ENCODE peak calls at places on chromosomes 2 and 18, in eight cellular contexts. B is CD4-positive, CD25-positive, alpha-beta regulatory T cell; A is astrocyte; W is NCI-H446 treated with DMSO at 0.1 percent for 48 hours; D is caudate nucleus; O is astrocyte of the spinal cord; G is NCI-H2081 treated with DMSO at 0.1 percent for 48 hours; I is Ammon's horn. J is an unnamed sample.

GRCh38 chr2:71923887-71924533 is 223.7 kb downstream of the CYP26B1 start:
- DNase-seq in B (peak; percentile 59), G (no peak), A (peak; percentile 49), D (no peak), W (peak; percentile 38), O (peak; percentile 62), I (peak; percentile 86), J (peak; percentile 6)

GRCh38 chr18:46174317-46175039 is 70.3 kb downstream of the HAUS1 start:
- DNase-seq in B (peak; percentile 60), W (no peak), A (peak; percentile 23), D (no peak), O (peak; percentile 41), G (no peak), I (peak; percentile 26), J (peak; percentile 44)

GRCh38 chr2:238967031-238967977 is 119.4 kb downstream of the TWIST2 start:
- DNase-seq in G (no peak), D (no peak), O (no peak), A (no peak), B (no peak), W (no peak), I (no peak), J (no peak)

GRCh38 chr2:39685135-39685534 is 19.4 kb downstream of the TMEM178A start:
- DNase-seq in A (no peak), G (no peak), I (no peak), O (no peak), W (no peak), B (no peak), D (no peak), J (no peak)

GRCh38 chr2:218260742-218261423 is at the start of gene GPBAR1:
- DNase-seq in A (no peak), D (no peak), G (no peak), W (no peak), I (peak; percentile 3), O (no peak), B (no peak), J (no peak)

GRCh38 chr18:74806700-74807416 is 209.2 kb downstream of the ZNF407 start:
- DNase-seq in B (no peak), I (no peak), G (no peak), D (no peak), A (peak; percentile 92), W (no peak), O (peak; percentile 90), J (no peak)

GRCh38 chr2:16171425-16171920 is 231.1 kb downstream of the MYCN start:
- DNase-seq in I (no peak), G (no peak), W (no peak), A (no peak), D (no peak), O (no peak), B (no peak), J (no peak)

GRCh38 chr2:29802976-29803375 is 118.4 kb downstream of the ALK start:
- DNase-seq in O (peak; percentile 16), G (no peak), D (no peak), I (peak; percentile 23), A (peak; percentile 87), W (peak; percentile 64), B (no peak), J (no peak)

GRCh38 chr2:23132000-23132399 is 253.0 kb upstream of the KLHL29 start:
- DNase-seq in B (no peak), O (no peak), A (no peak), I (no peak), G (no peak), D (no peak), W (no peak), J (no peak)

GRCh38 chr2:85988914-85989270 is 100.1 kb upstream of the ST3GAL5 start:
- DNase-seq in D (no peak), I (no peak), W (no peak), B (no peak), G (no peak), O (no peak), A (no peak), J (no peak)

GRCh38 chr2:73870084-73870483 is 22.7 kb upstream of the ACTG2 start:
- DNase-seq in B (no peak), W (peak; percentile 45), O (peak; percentile 97), I (peak; percentile 21), A (peak; percentile 96), D (no peak), G (no peak), J (no peak)

GRCh38 chr2:145764631-145765030 is 1244.7 kb upstream of the ZEB2 start:
- DNase-seq in O (peak; percentile 10), G (no peak), A (no peak), W (peak; percentile 96), D (no peak), B (no peak), I (peak; percentile 23), J (no peak)

GRCh38 chr2:128536925-128537620 is 218.4 kb upstream of the HS6ST1 start:
- DNase-seq in A (peak; percentile 98), O (peak; percentile 99), G (no peak), W (no peak), I (no peak), D (no peak), B (no peak), J (no peak)

GRCh38 chr18:12516049-12516677 is 108.4 kb downstream of the PRELID3A start:
- DNase-seq in B (no peak), D (no peak), O (no peak), W (peak; percentile 86), I (peak; percentile 41), G (no peak), A (no peak), J (no peak)

GRCh38 chr2:191051825-191052778 is 38.1 kb upstream of the STAT1 start:
- DNase-seq in O (peak; percentile 71), G (no peak), D (no peak), I (peak; percentile 22), B (peak; percentile 79), A (peak; percentile 40), W (peak; percentile 20), J (peak; percentile 64)

GRCh38 chr2:25685030-25685429 is 11.7 kb upstream of the DTNB start:
- DNase-seq in D (no peak), B (no peak), W (no peak), A (no peak), O (no peak), I (peak; percentile 23), G (no peak), J (no peak)

GRCh38 chr2:126652323-126652891 is 3.6 kb upstream of the GYPC start:
- DNase-seq in D (no peak), G (no peak), B (no peak), A (no peak), O (no peak), W (no peak), I (no peak), J (no peak)

GRCh38 chr2:213751446-213751845 is 467.2 kb downstream of the SPAG16 start:
- DNase-seq in D (no peak), I (no peak), O (no peak), B (no peak), G (no peak), A (no peak), W (no peak), J (no peak)

GRCh38 chr2:10499275-10499907 is 51.3 kb upstream of the ODC1 start:
- DNase-seq in W (no peak), I (no peak), B (no peak), D (no peak), A (no peak), O (no peak), G (no peak), J (no peak)

GRCh38 chr2:217231212-217231611 is 371.3 kb upstream of the TNP1 start:
- DNase-seq in O (no peak), D (no peak), I (no peak), W (no peak), B (no peak), A (peak; percentile 50), G (no peak), J (no peak)

GRCh38 chr18:53946561-53946960 is 277.9 kb downstream of the MBD2 start:
- DNase-seq in I (no peak), A (peak; percentile 25), B (no peak), D (no peak), W (no peak), G (no peak), O (peak; percentile 22), J (no peak)

GRCh38 chr2:47656715-47657600 is 126.0 kb upstream of the MSH6 start:
- DNase-seq in O (no peak), G (no peak), A (peak; percentile 47), B (no peak), W (no peak), I (no peak), D (no peak), J (no peak)

GRCh38 chr2:234146087-234146826 is 95.8 kb downstream of the SPP2 start:
- DNase-seq in G (no peak), I (no peak), W (no peak), O (peak; percentile 86), A (peak; percentile 97), D (no peak), B (no peak), J (no peak)

GRCh38 chr2:7633556-7634153 is 716.4 kb downstream of the RNF144A start:
- DNase-seq in W (no peak), A (no peak), D (no peak), B (no peak), O (no peak), G (peak; percentile 92), I (no peak), J (no peak)

GRCh38 chr2:119469661-119470297 is 38.1 kb downstream of the TMEM37 start:
- DNase-seq in D (no peak), W (no peak), I (no peak), A (no peak), G (no peak), B (no peak), O (no peak), J (no peak)

GRCh38 chr2:231902598-231902997 is 23.6 kb downstream of the NPPC start:
- DNase-seq in A (no peak), O (no peak), I (no peak), W (no peak), G (no peak), B (no peak), D (no peak), J (no peak)

GRCh38 chr2:120708944-120709607 is 26.6 kb upstream of the GLI2 start:
- DNase-seq in D (no peak), W (no peak), G (no peak), I (no peak), O (no peak), B (no peak), A (no peak), J (no peak)

GRCh38 chr2:165687376-165687775 is 106.7 kb downstream of the GALNT3 start:
- DNase-seq in A (peak; percentile 68), O (no peak), D (no peak), B (no peak), I (no peak), W (no peak), G (no peak), J (no peak)